ENCODE peak calls at places on chromosomes 4 and X, in six cellular contexts. Y is cardiac fibroblast; Q is stimulated activated effector memory CD8-positive, alpha-beta T cell treated with anti-CD3 and anti-CD28 coated beads, Interleukin-12 subunit alpha, Interleukin-12 subunit beta, amount 100 ng/mL, for 72 hours; U is stimulated activated CD8-positive, alpha-beta memory T cell treated with anti-CD3 and anti-CD28 coated beads, Interleukin-7, amount 100 ng/mL, for 24 hours; H is HT1080; A is GM04503. C is an unnamed sample.

GRCh38 chr4:138804705-138805104 is 210.9 kb upstream of the NOCT start:
- DNase-seq in A (no peak), Q (no peak), U (no peak), Y (no peak), H (no peak), C (no peak)

GRCh38 chr4:126130200-126130599 is 815.4 kb downstream of the FAT4 start:
- DNase-seq in H (peak), U (no peak), Y (peak), A (no peak), Q (no peak), C (no peak)

GRCh38 chrX:136745215-136746173 is 35.2 kb downstream of the ARHGEF6 start:
- DNase-seq in Y (peak), U (no peak), A (no peak), H (no peak), Q (no peak), C (no peak)

GRCh38 chrX:56729152-56729557 is at the start of gene NBDY:
- DNase-seq in Q (peak), A (no peak), H (peak), Y (peak), U (no peak), C (peak)

GRCh38 chr4:68599150-68599549 is 23.0 kb upstream of the UGT2B17 start:
- DNase-seq in U (no peak), Q (no peak), Y (no peak), A (no peak), H (peak), C (no peak)

GRCh38 chrX:155188786-155189185 is 27.5 kb upstream of the VBP1 start:
- DNase-seq in Q (no peak), H (peak), A (no peak), U (no peak), Y (no peak), C (no peak)

GRCh38 chrX:45011131-45011530 is 138.1 kb downstream of the KDM6A start:
- DNase-seq in Q (no peak), U (no peak), Y (peak), H (peak), A (peak), C (no peak)

GRCh38 chr4:30380404-30380998 is 339.7 kb upstream of the PCDH7 start:
- DNase-seq in A (no peak), U (no peak), Q (no peak), H (peak), Y (peak), C (no peak)

GRCh38 chr4:169881769-169882168 is 124.0 kb upstream of the HPF1 start:
- DNase-seq in Q (no peak), A (no peak), Y (no peak), H (no peak), U (no peak), C (no peak)

GRCh38 chrX:151985531-151985930 is 11.1 kb upstream of the GABRE start:
- DNase-seq in A (no peak), Y (no peak), U (no peak), Q (no peak), H (no peak), C (no peak)

GRCh38 chr4:114384629-114385028 is 214.0 kb upstream of the UGT8 start:
- DNase-seq in H (no peak), Y (peak), U (no peak), Q (no peak), A (no peak), C (no peak)

GRCh38 chrX:69616520-69617203 is 749 bp downstream of the EDA start:
- DNase-seq in A (no peak), U (no peak), Q (no peak), Y (no peak), H (no peak), C (peak)

GRCh38 chr4:1711906-1712215 is 258 bp downstream of the SLBP start:
- DNase-seq in U (no peak), H (no peak), Q (no peak), A (no peak), Y (no peak), C (no peak)

GRCh38 chr4:55458611-55459010 is 62.9 kb downstream of the TMEM165 start:
- DNase-seq in H (no peak), U (no peak), Q (no peak), Y (peak), A (no peak), C (no peak)

GRCh38 chrX:151871244-151871643 is 41.4 kb upstream of the MAGEA4 start:
- DNase-seq in Q (no peak), U (no peak), A (peak), H (peak), Y (peak), C (no peak)

GRCh38 chrX:25640276-25640675 is 497.9 kb upstream of the MAGEB18 start:
- DNase-seq in Q (no peak), Y (no peak), H (no peak), A (no peak), U (no peak), C (no peak)

GRCh38 chr4:141807073-141807472 is 170.7 kb downstream of the IL15 start:
- DNase-seq in U (no peak), Q (no peak), A (no peak), Y (peak), H (peak), C (no peak)

GRCh38 chr4:186105721-186106335 is 1.3 kb downstream of the FAM149A start:
- DNase-seq in Y (peak), U (no peak), H (no peak), Q (no peak), A (no peak), C (no peak)

GRCh38 chrX:153438522-153438921 is 7.3 kb downstream of the TREX2 start:
- DNase-seq in U (no peak), Y (peak), A (no peak), Q (no peak), H (peak), C (no peak)

GRCh38 chrX:67555578-67556203 is 11.9 kb downstream of the AR start:
- DNase-seq in A (no peak), H (peak), Y (peak), U (no peak), Q (no peak), C (no peak)

GRCh38 chr4:152385551-152385950 is 150.3 kb downstream of the FBXW7 start:
- DNase-seq in Y (peak), A (no peak), Q (no peak), U (no peak), H (peak), C (no peak)

GRCh38 chr4:4639370-4639769 is 97.5 kb upstream of the STX18 start:
- DNase-seq in U (no peak), A (no peak), Q (no peak), H (no peak), Y (no peak), C (no peak)

GRCh38 chrX:150200820-150201287 is 162.3 kb upstream of the MAMLD1 start:
- DNase-seq in Q (peak), A (peak), H (peak), U (peak), Y (peak), C (peak)

GRCh38 chr4:113316879-113317278 is 267.4 kb downstream of the ANK2 start:
- DNase-seq in Y (peak), A (no peak), Q (no peak), H (no peak), U (no peak), C (no peak)

GRCh38 chrX:69231903-69232302 is 66.7 kb upstream of the PJA1 start:
- DNase-seq in H (peak), Q (no peak), Y (peak), A (no peak), U (no peak), C (no peak)

C was measured in activated B cell treated with CpG ODN at 0.5 μM for 24 hours.